ENCODE peak calls at places on chromosomes 5 and 9, in four cellular contexts. One of them, this sample, is unnamed.

GRCh38 chr9:34547960-34548603 is 25.3 kb upstream of the ENHO start:
- DNase-seq in GM12891: no peak
- DNase-seq in GM12878: no peak
- DNase-seq in K562: peak; percentile 57
- DNase-seq in this sample: peak; percentile 17

GRCh38 chr5:157772077-157772613 is 28.6 kb downstream of the LSM11 start:
- DNase-seq in GM12891: no peak
- DNase-seq in GM12878: no peak
- DNase-seq in K562: no peak
- DNase-seq in this sample: no peak

GRCh38 chr5:147949711-147950573 is 43.6 kb upstream of the C5orf46 start:
- DNase-seq in GM12891: no peak
- DNase-seq in GM12878: no peak
- DNase-seq in K562: peak; percentile 43
- DNase-seq in this sample: no peak

GRCh38 chr5:32831630-32832029 is 120.5 kb downstream of the NPR3 start:
- DNase-seq in GM12891: no peak
- DNase-seq in GM12878: no peak
- DNase-seq in K562: no peak
- DNase-seq in this sample: no peak

GRCh38 chr5:146716636-146717035 is 161.9 kb downstream of the PPP2R2B start:
- DNase-seq in GM12891: no peak
- DNase-seq in GM12878: no peak
- DNase-seq in K562: no peak
- DNase-seq in this sample: no peak

GRCh38 chr9:118059520-118060278 is 355.5 kb downstream of the TLR4 start:
- DNase-seq in GM12891: no peak
- DNase-seq in GM12878: no peak
- DNase-seq in K562: no peak
- DNase-seq in this sample: no peak

GRCh38 chr5:143345671-143346440 is 57.6 kb downstream of the NR3C1 start:
- DNase-seq in GM12891: no peak
- DNase-seq in GM12878: no peak
- DNase-seq in K562: no peak
- DNase-seq in this sample: no peak

GRCh38 chr5:9188131-9188530 is 357.7 kb downstream of the SEMA5A start:
- DNase-seq in GM12891: no peak
- DNase-seq in GM12878: no peak
- DNase-seq in K562: no peak
- DNase-seq in this sample: no peak

GRCh38 chr5:177113566-177114424 is 19.8 kb upstream of the NSD1 start:
- DNase-seq in GM12891: peak; percentile 79
- DNase-seq in GM12878: peak; percentile 55
- DNase-seq in K562: peak; percentile 88
- DNase-seq in this sample: peak; percentile 29

GRCh38 chr9:85249313-85249621 is 492.5 kb downstream of the AGTPBP1 start:
- DNase-seq in GM12891: no peak
- DNase-seq in GM12878: no peak
- DNase-seq in K562: no peak
- DNase-seq in this sample: no peak

GRCh38 chr9:109401169-109401989 is 80.5 kb upstream of the EPB41L4B start:
- DNase-seq in GM12891: no peak
- DNase-seq in GM12878: no peak
- DNase-seq in K562: peak; percentile 73
- DNase-seq in this sample: peak; percentile 55

GRCh38 chr5:113447651-113448050 is 12.9 kb upstream of the TSSK1B start:
- DNase-seq in GM12891: no peak
- DNase-seq in GM12878: no peak
- DNase-seq in K562: peak; percentile 21
- DNase-seq in this sample: no peak

DNA sequence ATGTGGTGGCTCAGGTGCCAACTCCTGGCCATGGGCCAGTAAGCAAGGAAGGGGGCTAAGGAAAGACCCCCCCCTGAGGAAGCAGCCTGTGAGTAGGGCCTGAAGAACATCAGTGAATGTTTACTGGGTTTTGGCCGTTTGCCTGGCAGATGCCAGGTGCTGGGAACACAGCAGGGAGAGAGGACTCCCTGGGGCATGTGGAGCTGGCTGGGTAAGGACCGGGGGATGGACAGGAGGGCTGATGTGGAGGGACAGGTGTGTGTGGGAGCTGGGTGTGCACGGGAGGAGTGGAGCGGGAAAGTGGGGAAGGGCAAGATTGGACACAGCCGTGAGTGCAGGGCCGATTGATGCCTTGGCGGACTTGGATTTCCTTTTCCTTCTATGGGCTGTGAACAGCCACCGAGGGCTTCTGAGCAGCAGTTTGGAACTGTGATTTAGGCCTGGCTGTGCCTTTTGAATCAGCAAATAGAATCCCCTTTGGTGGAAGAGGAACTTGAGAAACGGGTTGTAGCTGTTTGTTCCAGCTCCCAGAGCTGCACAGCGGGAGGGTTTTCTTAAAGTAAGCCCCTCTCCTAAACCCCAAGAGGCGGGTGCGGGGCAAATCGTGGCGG is 3.1 kb downstream of the HMCN2 start:
- DNase-seq in GM12891: no peak
- DNase-seq in GM12878: no peak
- DNase-seq in K562: no peak
- DNase-seq in this sample: no peak
- TF ChIP-seq SPI1 in GM12891: no peak
- TF ChIP-seq SPI1 in GM12878: no peak
- TF ChIP-seq SPI1 in K562: no peak
- TF ChIP-seq SPI1 in this sample: no peak

DNA sequence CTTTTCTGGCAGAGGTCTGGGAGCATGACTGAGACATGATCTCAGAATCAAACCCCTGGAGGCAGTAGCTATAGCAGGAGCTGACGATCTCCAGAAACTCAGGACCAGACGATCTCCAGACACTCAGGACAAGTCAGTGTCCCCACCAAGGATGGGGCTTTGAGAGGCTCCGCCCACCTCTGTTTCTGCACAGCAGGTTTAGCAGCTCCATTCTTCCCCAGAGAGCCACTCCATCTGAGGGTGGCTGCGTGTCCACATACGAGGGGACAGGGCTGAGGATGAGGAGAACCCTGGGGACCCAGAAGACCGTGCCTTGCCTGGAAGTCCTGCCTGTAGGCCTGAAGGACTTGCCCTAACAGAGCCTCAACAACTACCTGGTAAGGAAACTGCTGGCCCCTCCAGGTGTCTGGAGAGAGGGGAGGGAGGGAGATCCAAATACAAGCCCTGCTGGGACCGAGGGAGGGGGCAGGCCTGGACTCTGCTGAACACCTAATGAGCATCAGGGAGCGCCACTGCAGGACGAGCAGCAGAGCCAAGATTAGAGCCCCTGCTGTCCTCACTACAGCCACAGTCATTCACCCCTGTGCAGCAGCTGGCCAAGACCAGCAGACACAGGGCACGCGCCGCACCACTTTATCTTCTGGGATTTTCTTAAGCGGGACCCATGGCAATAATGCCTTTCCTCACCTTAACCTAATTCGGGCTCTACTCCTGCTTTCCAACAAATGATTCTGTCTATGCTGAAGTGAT is at the start of gene GABRP:
- DNase-seq in GM12891: no peak
- DNase-seq in GM12878: no peak
- DNase-seq in K562: no peak
- DNase-seq in this sample: no peak
- TF ChIP-seq SPI1 in GM12891: no peak
- TF ChIP-seq SPI1 in GM12878: no peak
- TF ChIP-seq SPI1 in K562: no peak
- TF ChIP-seq SPI1 in this sample: no peak

DNA sequence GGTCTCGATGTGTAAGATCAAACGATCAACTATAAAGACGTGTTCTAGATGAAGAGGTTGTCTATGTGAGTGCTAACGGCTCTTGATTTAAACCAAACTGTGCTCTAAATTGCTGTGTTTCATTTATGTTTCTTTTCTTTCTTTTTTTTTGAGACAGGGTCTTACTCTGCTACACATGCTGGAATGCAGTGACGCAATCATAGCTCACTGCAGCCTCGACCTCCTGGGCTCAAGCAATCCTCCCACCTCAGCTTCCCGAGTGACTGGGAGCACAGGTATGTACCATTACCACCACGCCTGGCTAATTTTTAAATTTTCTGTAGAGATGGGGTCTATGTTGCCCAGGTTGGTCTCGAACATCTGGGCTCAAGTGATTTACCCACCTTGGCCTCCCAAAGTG is 24.0 kb upstream of the RNF130 start:
- DNase-seq in GM12891: no peak
- DNase-seq in GM12878: no peak
- DNase-seq in K562: no peak
- DNase-seq in this sample: no peak
- TF ChIP-seq SPI1 in GM12891: no peak
- TF ChIP-seq SPI1 in GM12878: no peak
- TF ChIP-seq SPI1 in K562: no peak
- TF ChIP-seq SPI1 in this sample: no peak

GRCh38 chr9:128116104-128117083 is 11.1 kb downstream of the PTGES2 start:
- DNase-seq in GM12891: no peak
- DNase-seq in GM12878: no peak
- DNase-seq in K562: no peak
- DNase-seq in this sample: no peak

GRCh38 chr9:128117613-128118471 is 9.7 kb downstream of the PTGES2 start:
- DNase-seq in GM12891: peak; percentile 84
- DNase-seq in GM12878: no peak
- DNase-seq in K562: peak; percentile 79
- DNase-seq in this sample: peak; percentile 93

GRCh38 chr9:128113526-128114325 is 13.8 kb downstream of the PTGES2 start:
- DNase-seq in GM12891: no peak
- DNase-seq in GM12878: no peak
- DNase-seq in K562: no peak
- DNase-seq in this sample: no peak

GRCh38 chr9:128114326-128115186 is 13.0 kb downstream of the PTGES2 start:
- DNase-seq in GM12891: no peak
- DNase-seq in GM12878: no peak
- DNase-seq in K562: no peak
- DNase-seq in this sample: no peak

GRCh38 chr9:128115187-128116103 is 12.1 kb downstream of the PTGES2 start:
- DNase-seq in GM12891: peak; percentile 66
- DNase-seq in GM12878: no peak
- DNase-seq in K562: peak; percentile 98
- DNase-seq in this sample: no peak
- TF ChIP-seq SPI1 in GM12891: peak; percentile 61
- TF ChIP-seq SPI1 in GM12878: peak; percentile 52
- TF ChIP-seq SPI1 in K562: peak; percentile 42
- TF ChIP-seq SPI1 in this sample: no peak

GRCh38 chr5:61098251-61098650 is 64.0 kb downstream of the SMIM15 start:
- DNase-seq in GM12891: no peak
- DNase-seq in GM12878: no peak
- DNase-seq in K562: peak; percentile 9
- DNase-seq in this sample: no peak
- TF ChIP-seq SPI1 in GM12891: no peak
- TF ChIP-seq SPI1 in GM12878: no peak
- TF ChIP-seq SPI1 in K562: no peak
- TF ChIP-seq SPI1 in this sample: no peak

GRCh38 chr9:114733814-114734213 is 51.8 kb upstream of the TEX48 start:
- DNase-seq in GM12891: no peak
- DNase-seq in GM12878: no peak
- DNase-seq in K562: no peak
- DNase-seq in this sample: no peak

GRCh38 chr9:114735732-114736131 is 53.7 kb upstream of the TEX48 start:
- DNase-seq in GM12891: no peak
- DNase-seq in GM12878: no peak
- DNase-seq in K562: no peak
- DNase-seq in this sample: no peak

GRCh38 chr9:114732842-114733241 is 50.9 kb upstream of the TEX48 start:
- DNase-seq in GM12891: no peak
- DNase-seq in GM12878: no peak
- DNase-seq in K562: no peak
- DNase-seq in this sample: no peak

GRCh38 chr9:114729706-114730105 is 47.7 kb upstream of the TEX48 start:
- DNase-seq in GM12891: no peak
- DNase-seq in GM12878: no peak
- DNase-seq in K562: no peak
- DNase-seq in this sample: no peak

DNA sequence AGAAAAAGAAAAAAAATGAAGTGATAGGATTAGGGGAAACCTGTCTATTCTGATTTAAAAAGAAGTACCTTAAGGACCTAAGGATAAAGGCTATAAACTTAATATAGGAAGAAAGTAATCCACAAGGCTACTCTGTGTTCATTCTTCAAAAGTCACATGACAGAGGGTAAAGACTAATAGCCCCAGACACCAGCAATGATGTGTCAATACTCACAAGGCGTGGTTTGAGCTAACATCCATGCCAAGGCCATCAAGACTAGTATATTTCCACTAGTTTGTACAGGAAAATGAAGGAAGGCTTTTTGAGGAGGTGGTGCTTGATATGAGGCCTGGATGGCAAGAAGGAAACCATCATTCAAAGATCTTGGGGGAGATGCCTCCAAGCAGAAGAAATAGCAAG is 49.7 kb upstream of the TEX48 start:
- DNase-seq in GM12891: no peak
- DNase-seq in GM12878: no peak
- DNase-seq in K562: no peak
- DNase-seq in this sample: no peak
- TF ChIP-seq SPI1 in GM12891: no peak
- TF ChIP-seq SPI1 in GM12878: no peak
- TF ChIP-seq SPI1 in K562: no peak
- TF ChIP-seq SPI1 in this sample: no peak

GRCh38 chr9:33165263-33166151 is 1.6 kb downstream of the B4GALT1 start:
- DNase-seq in GM12891: no peak
- DNase-seq in GM12878: peak; percentile 78
- DNase-seq in K562: peak; percentile 70
- DNase-seq in this sample: peak; percentile 76
- TF ChIP-seq SPI1 in GM12891: no peak
- TF ChIP-seq SPI1 in GM12878: no peak
- TF ChIP-seq SPI1 in K562: no peak
- TF ChIP-seq SPI1 in this sample: no peak

DNA sequence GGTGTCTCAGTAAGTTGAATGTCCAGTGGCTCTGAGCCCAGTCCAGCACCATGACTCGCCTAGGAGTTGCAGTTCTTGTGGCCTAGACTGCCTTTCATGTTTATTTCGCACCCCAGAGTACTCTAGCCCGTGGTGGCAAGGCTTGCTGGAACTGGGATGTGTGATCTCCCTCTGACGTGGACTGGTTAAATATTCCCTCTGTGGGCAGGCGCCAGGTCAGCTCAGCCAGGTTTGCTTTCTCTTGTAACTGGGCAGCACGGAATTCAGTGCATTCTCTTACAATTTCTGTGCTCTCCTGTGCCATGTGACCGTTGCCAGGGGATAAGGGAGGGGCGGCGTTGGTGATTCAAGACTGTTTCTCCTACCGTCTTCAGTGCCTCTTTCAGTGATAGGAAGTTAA is 270.8 kb downstream of the KDM4C start:
- DNase-seq in GM12891: no peak
- DNase-seq in GM12878: no peak
- DNase-seq in K562: no peak
- DNase-seq in this sample: no peak
- TF ChIP-seq SPI1 in GM12891: no peak
- TF ChIP-seq SPI1 in GM12878: no peak
- TF ChIP-seq SPI1 in K562: no peak
- TF ChIP-seq SPI1 in this sample: no peak